ENCODE peak calls at places on chromosomes 3 and 15, in seven cellular contexts. T is NCI-H2029 treated with DMSO at 0.1 percent for 48 hours; D is effector memory CD8-positive, alpha-beta T cell; E is progenitor cell of endocrine pancreas; O is heart left ventricle; X is NCI-H446; Y is retina. J is an unnamed sample.

GRCh38 chr3:28973621-28974020 is 307.2 kb upstream of the RBMS3 start:
- DNase-seq in O (no peak), E (no peak), Y (no peak), D (no peak), X (no peak), T (no peak), J (no peak)

GRCh38 chr3:58668247-58668646 is 1.7 kb upstream of the FAM3D start:
- DNase-seq in X (no peak), O (no peak), T (no peak), Y (no peak), D (no peak), E (no peak), J (no peak)

GRCh38 chr15:99426431-99427105 is 139.2 kb upstream of the MEF2A start:
- DNase-seq in Y (no peak), E (no peak), X (no peak), D (no peak), T (no peak), O (peak; percentile 5), J (no peak)

GRCh38 chr15:23670970-23671369 is 16.1 kb downstream of the NDN start:
- DNase-seq in X (no peak), E (no peak), Y (no peak), T (no peak), O (no peak), D (no peak), J (no peak)

GRCh38 chr15:73927003-73927475 is 777 bp downstream of the LOXL1 start:
- DNase-seq in E (peak; percentile 42), D (no peak), T (no peak), O (peak; percentile 85), Y (peak; percentile 74), X (no peak), J (peak; percentile 46)

GRCh38 chr15:68683551-68683950 is 104.8 kb downstream of the CORO2B start:
- DNase-seq in O (no peak), D (no peak), E (no peak), Y (no peak), T (no peak), X (no peak), J (no peak)

GRCh38 chr3:139523166-139523565 is 16.4 kb downstream of the RBP1 start:
- DNase-seq in X (no peak), D (no peak), E (no peak), Y (no peak), O (no peak), T (no peak), J (no peak)

GRCh38 chr3:126300761-126301481 is 56.3 kb downstream of the KLF15 start:
- DNase-seq in T (no peak), O (peak; percentile 69), D (no peak), Y (no peak), E (no peak), X (no peak), J (no peak)

GRCh38 chr15:37135225-37135624 is 34.9 kb upstream of the MEIS2 start:
- DNase-seq in O (no peak), E (no peak), X (peak; percentile 32), T (no peak), D (no peak), Y (no peak), J (no peak)

GRCh38 chr15:43939070-43939469 is 112.3 kb downstream of the WDR76 start:
- DNase-seq in Y (no peak), O (no peak), X (peak; percentile 17), E (no peak), T (no peak), D (no peak), J (peak; percentile 42)

GRCh38 chr3:175940243-175940642 is 1081.1 kb downstream of the NAALADL2 start:
- DNase-seq in X (no peak), T (no peak), E (no peak), D (no peak), O (no peak), Y (no peak), J (peak; percentile 28)

GRCh38 chr3:156626104-156626503 is 48.3 kb upstream of the TIPARP start:
- DNase-seq in D (no peak), O (no peak), T (peak; percentile 72), E (no peak), Y (no peak), X (no peak), J (peak; percentile 53)

GRCh38 chr3:94405258-94406035 is 342.6 kb downstream of the NSUN3 start:
- DNase-seq in D (no peak), X (no peak), E (no peak), T (no peak), Y (no peak), O (no peak), J (no peak)

GRCh38 chr3:99699841-99700240 is 61.4 kb downstream of the COL8A1 start:
- DNase-seq in D (no peak), X (no peak), O (no peak), Y (no peak), T (no peak), E (no peak), J (no peak)

GRCh38 chr3:134839990-134840389 is 44.9 kb downstream of the EPHB1 start:
- DNase-seq in T (no peak), E (no peak), D (no peak), X (no peak), O (no peak), Y (no peak), J (no peak)

GRCh38 chr3:143239026-143239425 is 119.5 kb downstream of the CHST2 start:
- DNase-seq in T (no peak), O (no peak), E (no peak), Y (no peak), X (no peak), D (no peak), J (no peak)

GRCh38 chr15:62647195-62647865 is 395.2 kb upstream of the TPM1 start:
- DNase-seq in T (peak; percentile 4), E (no peak), D (no peak), Y (no peak), X (no peak), O (no peak), J (peak; percentile 84)

GRCh38 chr15:64883097-64883581 is 28.6 kb upstream of the ANKDD1A start:
- DNase-seq in E (no peak), T (no peak), D (peak; percentile 49), Y (no peak), O (no peak), X (no peak), J (no peak)

GRCh38 chr3:123728014-123728413 is 143.2 kb upstream of the HACD2 start:
- DNase-seq in D (no peak), E (no peak), Y (no peak), O (no peak), X (no peak), T (no peak), J (no peak)

GRCh38 chr3:160232014-160232413 is 6.8 kb downstream of the C3orf80 start:
- DNase-seq in D (no peak), E (no peak), T (no peak), Y (no peak), O (no peak), X (no peak), J (no peak)